ENCODE peak calls at places on chromosomes 4 and X, in four cellular contexts. One of them, this sample, is unnamed.

GRCh38 chr4:25509656-25510055 is 132.6 kb downstream of the ANAPC4 start:
- DNase-seq in NCI-H1092 treated with DMSO at 0.1 percent for 48 hours: no peak
- DNase-seq in NT2/D1: no peak
- DNase-seq in CD8-positive, alpha-beta T cell: no peak
- DNase-seq in this sample: peak; percentile 78

GRCh38 chr4:158253350-158253980 is 43.2 kb downstream of the TMEM144 start:
- DNase-seq in CD8-positive, alpha-beta T cell: peak; percentile 32
- DNase-seq in NT2/D1: no peak
- DNase-seq in NCI-H1092 treated with DMSO at 0.1 percent for 48 hours: peak; percentile 37
- DNase-seq in this sample: peak; percentile 77

GRCh38 chrX:68746988-68747387 is 81.8 kb upstream of the EFNB1 start:
- DNase-seq in NT2/D1: no peak
- DNase-seq in NCI-H1092 treated with DMSO at 0.1 percent for 48 hours: no peak
- DNase-seq in CD8-positive, alpha-beta T cell: no peak
- DNase-seq in this sample: no peak

GRCh38 chrX:154658187-154658586 is 4.8 kb upstream of the CTAG2 start:
- DNase-seq in CD8-positive, alpha-beta T cell: no peak
- DNase-seq in NCI-H1092 treated with DMSO at 0.1 percent for 48 hours: no peak
- DNase-seq in NT2/D1: no peak
- DNase-seq in this sample: no peak

GRCh38 chr4:110170861-110171260 is 27.6 kb downstream of the ELOVL6 start:
- DNase-seq in NCI-H1092 treated with DMSO at 0.1 percent for 48 hours: no peak
- DNase-seq in NT2/D1: no peak
- DNase-seq in CD8-positive, alpha-beta T cell: no peak
- DNase-seq in this sample: no peak

GRCh38 chr4:171847751-171848150 is 34.5 kb downstream of the GALNTL6 start:
- DNase-seq in NT2/D1: no peak
- DNase-seq in CD8-positive, alpha-beta T cell: no peak
- DNase-seq in NCI-H1092 treated with DMSO at 0.1 percent for 48 hours: no peak
- DNase-seq in this sample: no peak

GRCh38 chr4:73707918-73708577 is 32.3 kb upstream of the CXCL8 start:
- DNase-seq in NT2/D1: no peak
- DNase-seq in CD8-positive, alpha-beta T cell: no peak
- DNase-seq in NCI-H1092 treated with DMSO at 0.1 percent for 48 hours: no peak
- DNase-seq in this sample: no peak

GRCh38 chr4:147975902-147976301 is 244.0 kb downstream of the ARHGAP10 start:
- DNase-seq in CD8-positive, alpha-beta T cell: no peak
- DNase-seq in NT2/D1: no peak
- DNase-seq in NCI-H1092 treated with DMSO at 0.1 percent for 48 hours: no peak
- DNase-seq in this sample: no peak

GRCh38 chr4:122762520-122762919 is 30.0 kb downstream of the BBS12 start:
- DNase-seq in NT2/D1: no peak
- DNase-seq in CD8-positive, alpha-beta T cell: peak; percentile 5
- DNase-seq in NCI-H1092 treated with DMSO at 0.1 percent for 48 hours: no peak
- DNase-seq in this sample: no peak

GRCh38 chr4:149498246-149498645 is 317.4 kb downstream of the IQCM start:
- DNase-seq in CD8-positive, alpha-beta T cell: no peak
- DNase-seq in NT2/D1: no peak
- DNase-seq in NCI-H1092 treated with DMSO at 0.1 percent for 48 hours: no peak
- DNase-seq in this sample: no peak

GRCh38 chrX:101078716-101079115 is at the start of gene TMEM35A:
- DNase-seq in CD8-positive, alpha-beta T cell: no peak
- DNase-seq in NT2/D1: peak; percentile 33
- DNase-seq in NCI-H1092 treated with DMSO at 0.1 percent for 48 hours: peak; percentile 27
- DNase-seq in this sample: peak; percentile 71

GRCh38 chr4:75306496-75306895 is 207.7 kb downstream of the RCHY1 start:
- DNase-seq in NT2/D1: no peak
- DNase-seq in CD8-positive, alpha-beta T cell: no peak
- DNase-seq in NCI-H1092 treated with DMSO at 0.1 percent for 48 hours: no peak
- DNase-seq in this sample: no peak

GRCh38 chrX:44310227-44310626 is 33.2 kb downstream of the EFHC2 start:
- DNase-seq in NCI-H1092 treated with DMSO at 0.1 percent for 48 hours: no peak
- DNase-seq in NT2/D1: no peak
- DNase-seq in CD8-positive, alpha-beta T cell: no peak
- DNase-seq in this sample: no peak

GRCh38 chrX:130055103-130055502 is 55.2 kb downstream of the ELF4 start:
- DNase-seq in NT2/D1: no peak
- DNase-seq in NCI-H1092 treated with DMSO at 0.1 percent for 48 hours: no peak
- DNase-seq in CD8-positive, alpha-beta T cell: no peak
- DNase-seq in this sample: no peak

GRCh38 chr4:186644737-186645261 is 78.9 kb downstream of the FAT1 start:
- DNase-seq in NCI-H1092 treated with DMSO at 0.1 percent for 48 hours: no peak
- DNase-seq in NT2/D1: no peak
- DNase-seq in CD8-positive, alpha-beta T cell: no peak
- DNase-seq in this sample: no peak

GRCh38 chrX:100944601-100945000 is 15.9 kb upstream of the XKRX start:
- DNase-seq in NT2/D1: no peak
- DNase-seq in CD8-positive, alpha-beta T cell: no peak
- DNase-seq in NCI-H1092 treated with DMSO at 0.1 percent for 48 hours: no peak
- DNase-seq in this sample: no peak

GRCh38 chr4:169611991-169612868 is at the start of gene NEK1:
- DNase-seq in NT2/D1: peak; percentile 71
- DNase-seq in NCI-H1092 treated with DMSO at 0.1 percent for 48 hours: peak; percentile 88
- DNase-seq in CD8-positive, alpha-beta T cell: peak; percentile 86
- DNase-seq in this sample: peak; percentile 88

GRCh38 chrX:19285857-19286256 is 57.9 kb upstream of the PDHA1 start:
- DNase-seq in CD8-positive, alpha-beta T cell: no peak
- DNase-seq in NCI-H1092 treated with DMSO at 0.1 percent for 48 hours: no peak
- DNase-seq in NT2/D1: no peak
- DNase-seq in this sample: no peak

GRCh38 chr4:98522603-98523395 is 135.6 kb downstream of the TSPAN5 start:
- DNase-seq in CD8-positive, alpha-beta T cell: no peak
- DNase-seq in NT2/D1: no peak
- DNase-seq in NCI-H1092 treated with DMSO at 0.1 percent for 48 hours: no peak
- DNase-seq in this sample: peak; percentile 64

GRCh38 chr4:121714548-121714947 is 17.8 kb upstream of the ANXA5 start:
- DNase-seq in NT2/D1: no peak
- DNase-seq in NCI-H1092 treated with DMSO at 0.1 percent for 48 hours: no peak
- DNase-seq in CD8-positive, alpha-beta T cell: no peak
- DNase-seq in this sample: no peak

GRCh38 chrX:132750312-132751042 is 208.0 kb downstream of the HS6ST2 start:
- DNase-seq in CD8-positive, alpha-beta T cell: no peak
- DNase-seq in NT2/D1: no peak
- DNase-seq in NCI-H1092 treated with DMSO at 0.1 percent for 48 hours: no peak
- DNase-seq in this sample: no peak

GRCh38 chr4:181264908-181265307 is 978.3 kb upstream of the TENM3 start:
- DNase-seq in CD8-positive, alpha-beta T cell: no peak
- DNase-seq in NT2/D1: no peak
- DNase-seq in NCI-H1092 treated with DMSO at 0.1 percent for 48 hours: no peak
- DNase-seq in this sample: no peak

GRCh38 chr4:121900132-121900983 is 30.1 kb upstream of the BBS7 start:
- DNase-seq in NCI-H1092 treated with DMSO at 0.1 percent for 48 hours: peak; percentile 4
- DNase-seq in NT2/D1: peak; percentile 36
- DNase-seq in CD8-positive, alpha-beta T cell: peak; percentile 49
- DNase-seq in this sample: peak; percentile 48

GRCh38 chrX:41441934-41442823 is 5.0 kb upstream of the NYX start:
- DNase-seq in NCI-H1092 treated with DMSO at 0.1 percent for 48 hours: peak; percentile 43
- DNase-seq in CD8-positive, alpha-beta T cell: peak; percentile 84
- DNase-seq in NT2/D1: peak; percentile 35
- DNase-seq in this sample: peak; percentile 91

GRCh38 chrX:105495376-105495775 is 274.9 kb upstream of the TEX13A start:
- DNase-seq in NCI-H1092 treated with DMSO at 0.1 percent for 48 hours: no peak
- DNase-seq in NT2/D1: no peak
- DNase-seq in CD8-positive, alpha-beta T cell: no peak
- DNase-seq in this sample: no peak

GRCh38 chr4:178632415-178632814 is 1190.2 kb upstream of the AGA start:
- DNase-seq in NT2/D1: no peak
- DNase-seq in NCI-H1092 treated with DMSO at 0.1 percent for 48 hours: no peak
- DNase-seq in CD8-positive, alpha-beta T cell: no peak
- DNase-seq in this sample: no peak

GRCh38 chr4:152385551-152385950 is 150.3 kb downstream of the FBXW7 start:
- DNase-seq in NCI-H1092 treated with DMSO at 0.1 percent for 48 hours: no peak
- DNase-seq in NT2/D1: no peak
- DNase-seq in CD8-positive, alpha-beta T cell: no peak
- DNase-seq in this sample: peak; percentile 22

GRCh38 chr4:133839326-133839725 is 362.3 kb downstream of the PABPC4L start:
- DNase-seq in NCI-H1092 treated with DMSO at 0.1 percent for 48 hours: no peak
- DNase-seq in NT2/D1: peak; percentile 1
- DNase-seq in CD8-positive, alpha-beta T cell: no peak
- DNase-seq in this sample: no peak

GRCh38 chr4:52914051-52914605 is 52.0 kb downstream of the RASL11B start:
- DNase-seq in CD8-positive, alpha-beta T cell: no peak
- DNase-seq in NCI-H1092 treated with DMSO at 0.1 percent for 48 hours: no peak
- DNase-seq in NT2/D1: no peak
- DNase-seq in this sample: no peak

GRCh38 chrX:153726286-153727107 is 1.8 kb downstream of the ABCD1 start:
- DNase-seq in NT2/D1: peak; percentile 57
- DNase-seq in NCI-H1092 treated with DMSO at 0.1 percent for 48 hours: peak; percentile 77
- DNase-seq in CD8-positive, alpha-beta T cell: peak; percentile 21
- DNase-seq in this sample: peak; percentile 79